ENCODE peak calls at places on chromosome 15, in four cellular contexts. O, E, P and S are unnamed samples.

GRCh38 chr15:70439304-70439877 is 324.0 kb downstream of the UACA start:
- DNase-seq in P (no peak), O (no peak), E (no peak), S (no peak)

GRCh38 chr15:58752716-58753115 is 3.2 kb upstream of the ADAM10 start:
- DNase-seq in E (no peak), P (no peak), O (no peak), S (no peak)

GRCh38 chr15:41969851-41970431 is 2.4 kb downstream of the EHD4 start:
- DNase-seq in O (peak; percentile 28), P (no peak), E (peak; percentile 7), S (no peak)

GRCh38 chr15:39051931-39052705 is 487.5 kb upstream of the RASGRP1 start:
- DNase-seq in O (no peak), E (no peak), P (no peak), S (no peak)

GRCh38 chr15:34043813-34044212 is 4.8 kb upstream of the AVEN start:
- DNase-seq in O (no peak), E (no peak), P (no peak), S (peak; percentile 53)

GRCh38 chr15:70698991-70699390 is 64.4 kb downstream of the UACA start:
- DNase-seq in E (no peak), O (no peak), P (no peak), S (no peak)

GRCh38 chr15:89825264-89825940 is 10.8 kb upstream of the ANPEP start:
- DNase-seq in E (no peak), P (no peak), O (no peak), S (peak; percentile 49)

GRCh38 chr15:49606594-49606993 is 14.0 kb downstream of the FAM227B start:
- DNase-seq in O (no peak), E (no peak), P (no peak), S (no peak)

GRCh38 chr15:81002254-81003022 is 1.7 kb downstream of the TLNRD1 start:
- DNase-seq in E (no peak), O (no peak), P (no peak), S (peak; percentile 89)

GRCh38 chr15:91227062-91227461 is 127.0 kb downstream of the SV2B start:
- DNase-seq in P (no peak), E (no peak), O (no peak), S (no peak)

GRCh38 chr15:42035362-42035761 is 14.5 kb upstream of the PLA2G4E start:
- DNase-seq in P (no peak), E (no peak), O (peak; percentile 44), S (no peak)